ENCODE peak calls at places on chromosomes 1 and 21, in four cellular contexts. L, A, W and Z are unnamed samples.

GRCh38 chr1:219041819-219042218 is 131.9 kb upstream of the LYPLAL1 start:
- DNase-seq in L (peak), A (no peak), W (no peak), Z (no peak)

GRCh38 chr1:159170639-159171038 is 776 bp upstream of the CADM3 start:
- DNase-seq in L (no peak), A (no peak), W (no peak), Z (no peak)

GRCh38 chr1:39255212-39255611 is 50.7 kb downstream of the MACF1 start:
- DNase-seq in L (no peak), A (no peak), W (no peak), Z (no peak)

GRCh38 chr1:226710501-226710900 is 28.6 kb downstream of the ITPKB start:
- DNase-seq in L (no peak), A (no peak), W (no peak), Z (no peak)

GRCh38 chr1:215439549-215439948 is 127.6 kb upstream of the KCTD3 start:
- DNase-seq in L (no peak), A (no peak), W (no peak), Z (no peak)

GRCh38 chr1:74785944-74786343 is 53.0 kb downstream of the TYW3 start:
- DNase-seq in L (no peak), A (no peak), W (no peak), Z (no peak)

GRCh38 chr1:7224644-7225043 is 439.4 kb downstream of the CAMTA1 start:
- DNase-seq in L (no peak), A (no peak), W (peak), Z (no peak)

GRCh38 chr1:147591246-147591891 is 50.1 kb downstream of the BCL9 start:
- DNase-seq in L (no peak), A (no peak), W (no peak), Z (no peak)

GRCh38 chr1:211420389-211420788 is 71.6 kb downstream of the RD3 start:
- DNase-seq in L (peak), A (no peak), W (no peak), Z (no peak)

GRCh38 chr1:179547021-179547535 is 28.7 kb downstream of the NPHS2 start:
- DNase-seq in L (no peak), A (no peak), W (no peak), Z (no peak)

GRCh38 chr1:153792631-153793041 is 17.4 kb downstream of the SLC27A3 start:
- DNase-seq in L (no peak), A (no peak), W (no peak), Z (no peak)

GRCh38 chr1:12276225-12276624 is 46.4 kb downstream of the VPS13D start:
- DNase-seq in L (peak), A (no peak), W (no peak), Z (no peak)

GRCh38 chr1:107643766-107644165 is 321.2 kb downstream of the VAV3 start:
- DNase-seq in L (no peak), A (no peak), W (no peak), Z (no peak)

GRCh38 chr1:209485167-209485566 is 98.3 kb upstream of the CAMK1G start:
- DNase-seq in L (peak), A (no peak), W (no peak), Z (no peak)

GRCh38 chr1:44464361-44464760 is 59.3 kb downstream of the RNF220 start:
- DNase-seq in L (no peak), A (no peak), W (no peak), Z (no peak)

GRCh38 chr1:21289700-21290545 is at the start of gene ECE1:
- DNase-seq in L (no peak), A (peak), W (no peak), Z (peak)

GRCh38 chr1:44354840-44355581 is at the start of gene ERI3:
- DNase-seq in L (peak), A (peak), W (peak), Z (peak)

GRCh38 chr1:9715536-9716226 is 64.2 kb downstream of the PIK3CD start:
- DNase-seq in L (no peak), A (peak), W (no peak), Z (no peak)

GRCh38 chr1:96782861-96783260 is 61.3 kb downstream of the PTBP2 start:
- DNase-seq in L (peak), A (no peak), W (no peak), Z (no peak)

GRCh38 chr1:95352767-95353166 is 118.8 kb downstream of the RWDD3 start:
- DNase-seq in L (no peak), A (no peak), W (no peak), Z (no peak)

GRCh38 chr1:27102707-27103468 is 52.0 kb downstream of the SLC9A1 start:
- DNase-seq in L (peak), A (peak), W (peak), Z (peak)

GRCh38 chr1:63870152-63870551 is 96.3 kb downstream of the ROR1 start:
- DNase-seq in L (no peak), A (no peak), W (no peak), Z (no peak)

GRCh38 chr1:22369294-22370189 is 82.1 kb upstream of the ZBTB40 start:
- DNase-seq in L (no peak), A (no peak), W (no peak), Z (no peak)
- TF ChIP-seq CTCF in L (no peak), A (no peak), W (no peak), Z (no peak)

GRCh38 chr1:58204284-58204683 is 342.2 kb downstream of the OMA1 start:
- DNase-seq in L (no peak), A (no peak), W (no peak), Z (no peak)
- TF ChIP-seq CTCF in L (peak), A (no peak), W (no peak), Z (peak)

DNA sequence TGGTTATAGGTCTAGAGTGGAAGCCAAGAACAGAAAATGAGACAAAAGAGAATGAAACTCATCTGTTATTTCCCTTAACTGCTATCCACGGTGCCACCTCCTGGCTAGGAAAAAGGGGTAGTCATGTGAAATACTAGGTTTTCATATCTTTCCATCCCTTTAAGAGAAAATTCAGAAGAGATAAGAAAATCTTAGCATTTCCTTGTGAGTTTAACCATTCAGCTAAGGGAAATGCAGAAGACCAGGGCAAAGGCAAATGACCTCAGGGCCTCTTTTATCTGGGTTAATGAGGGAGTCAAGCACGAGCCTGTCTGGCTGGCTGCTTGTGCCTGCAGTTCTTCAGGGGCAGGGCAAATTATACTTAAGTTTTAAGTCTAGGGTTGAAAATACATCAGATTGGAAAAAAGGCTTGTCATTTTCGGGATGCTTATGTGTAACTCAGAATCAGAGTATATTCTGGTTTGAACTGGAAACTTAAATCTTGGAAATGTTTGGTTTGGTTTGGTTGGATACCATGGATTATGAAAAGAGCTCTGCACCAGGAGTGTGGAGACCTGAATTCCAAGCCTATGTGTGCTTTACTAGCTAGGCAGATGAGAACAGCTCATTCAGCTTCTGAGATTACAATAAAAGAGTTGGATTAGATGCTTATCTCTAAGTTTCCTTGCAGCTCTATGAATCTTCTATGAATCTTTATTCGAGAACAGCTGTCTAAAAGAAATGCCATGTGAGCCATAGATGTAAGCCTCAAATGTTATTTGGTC is 19.9 kb downstream of the NIBAN1 start:
- DNase-seq in L (no peak), A (no peak), W (peak), Z (no peak)
- TF ChIP-seq CTCF in L (no peak), A (no peak), W (no peak), Z (no peak)

DNA sequence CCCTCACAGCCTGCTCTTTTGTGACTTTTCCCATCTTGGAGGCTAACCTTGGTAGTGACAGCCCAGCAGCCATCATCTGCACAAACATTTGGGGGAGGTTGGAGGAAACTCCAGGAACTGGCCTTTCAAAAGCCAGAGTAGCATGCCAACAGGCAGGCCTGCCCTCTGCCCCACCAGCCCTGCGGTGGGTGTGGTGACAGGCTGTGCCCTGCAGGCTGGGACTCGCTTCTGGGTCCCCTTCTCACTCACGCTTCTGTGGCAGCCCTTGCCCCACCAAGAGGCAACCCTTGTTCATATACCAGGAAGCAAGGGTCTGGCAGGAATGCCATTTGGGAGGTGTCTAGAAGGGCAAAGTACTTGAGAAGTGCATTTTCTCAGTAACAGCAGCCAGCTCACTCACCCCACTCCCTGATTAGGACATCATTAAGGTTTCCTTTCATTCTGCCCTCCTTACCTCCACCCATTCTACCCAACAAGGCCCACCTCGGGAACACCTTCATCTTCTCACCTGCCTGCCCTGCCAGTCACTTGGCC is 20.8 kb upstream of the FAM3B start:
- DNase-seq in L (no peak), A (no peak), W (peak), Z (no peak)
- TF ChIP-seq CTCF in L (no peak), A (no peak), W (no peak), Z (no peak)

GRCh38 chr1:29474845-29475244 is 238.5 kb downstream of the PTPRU start:
- DNase-seq in L (no peak), A (no peak), W (no peak), Z (no peak)
- TF ChIP-seq CTCF in L (no peak), A (no peak), W (no peak), Z (no peak)

GRCh38 chr1:119544165-119544762 is 37.3 kb downstream of the HSD3B1 start:
- DNase-seq in L (no peak), A (no peak), W (no peak), Z (no peak)
- TF ChIP-seq CTCF in L (peak), A (no peak), W (no peak), Z (peak)

DNA sequence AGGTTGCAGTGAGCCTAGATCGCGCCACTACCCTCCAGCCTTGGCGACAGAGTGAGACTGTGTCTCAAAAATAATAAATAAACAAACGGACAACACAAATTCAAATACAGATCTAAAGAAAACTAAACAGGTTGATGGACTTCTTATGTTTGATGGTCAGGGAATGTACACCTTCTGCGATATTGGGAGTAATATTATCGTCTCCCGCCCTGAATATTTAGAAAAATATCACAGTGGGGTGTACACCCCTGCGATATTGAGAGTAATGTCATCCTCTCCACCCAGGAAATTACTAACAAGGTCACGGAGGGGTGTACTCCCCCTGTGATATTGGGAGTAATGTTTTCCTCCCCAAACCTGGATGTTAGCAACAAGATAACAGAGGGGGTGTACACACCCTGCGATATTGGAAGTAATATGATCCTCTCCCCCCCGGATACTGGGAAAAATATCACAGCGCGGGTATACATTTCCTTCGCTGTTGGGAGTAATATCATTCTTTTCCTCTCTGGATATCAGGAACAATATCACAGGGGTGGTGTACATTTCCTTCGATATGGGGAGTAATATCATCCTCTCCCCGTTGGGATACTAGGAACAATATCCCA is 1.4 kb upstream of the CFAP298 start:
- DNase-seq in L (no peak), A (no peak), W (peak), Z (no peak)
- TF ChIP-seq CTCF in L (no peak), A (no peak), W (no peak), Z (no peak)

GRCh38 chr1:238104752-238105151 is 214.0 kb upstream of the ZP4 start:
- DNase-seq in L (no peak), A (no peak), W (no peak), Z (no peak)
- TF ChIP-seq CTCF in L (no peak), A (no peak), W (no peak), Z (no peak)

GRCh38 chr1:24749257-24749656 is 4.0 kb downstream of the CLIC4 start:
- DNase-seq in L (no peak), A (peak), W (no peak), Z (no peak)
- TF ChIP-seq CTCF in L (no peak), A (no peak), W (no peak), Z (no peak)

GRCh38 chr1:1000357-1001056 is 610 bp upstream of the HES4 start:
- DNase-seq in L (peak), A (peak), W (no peak), Z (peak)

GRCh38 chr1:999797-1000356 is at the start of gene HES4:
- DNase-seq in L (peak), A (peak), W (peak), Z (peak)

GRCh38 chr1:1001057-1001630 is 1.2 kb upstream of the HES4 start:
- DNase-seq in L (no peak), A (no peak), W (no peak), Z (peak)

GRCh38 chr1:1003618-1004419 is 3.9 kb upstream of the HES4 start:
- DNase-seq in L (no peak), A (no peak), W (no peak), Z (peak)

DNA sequence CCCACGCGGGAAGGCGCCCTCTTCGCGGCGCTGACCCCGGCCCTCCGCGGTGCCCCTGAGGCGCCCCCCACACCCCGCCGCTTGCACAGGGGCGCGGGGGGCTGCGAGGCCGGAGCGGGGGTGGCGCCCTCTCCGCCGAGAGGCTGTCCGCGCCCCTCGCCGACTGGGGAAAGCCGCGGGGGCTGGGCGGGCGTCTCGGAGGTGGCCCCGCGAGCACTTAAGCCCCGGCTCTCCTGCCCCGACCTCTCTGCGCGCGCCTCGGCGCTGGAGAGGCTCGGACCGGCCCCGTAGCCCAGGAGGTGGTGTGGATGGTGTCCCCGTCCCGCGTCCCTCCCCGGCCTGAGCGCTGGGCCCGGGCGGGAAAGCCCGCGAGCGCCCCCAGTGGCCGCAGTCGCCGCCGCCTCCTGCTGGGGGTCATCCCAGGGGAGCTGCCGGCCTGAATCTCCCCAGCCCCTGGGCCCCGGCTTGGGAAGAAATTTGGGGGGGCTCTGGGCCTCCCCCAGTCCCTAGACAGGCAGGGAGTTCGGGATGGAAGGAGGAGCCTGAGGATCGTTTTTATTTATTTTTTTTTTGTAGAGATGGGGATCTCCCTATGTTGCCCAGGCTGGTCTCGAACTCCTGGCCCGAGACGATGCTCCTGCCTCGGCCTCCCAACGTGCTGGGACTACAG is 1.9 kb upstream of the HES4 start:
- DNase-seq in L (no peak), A (peak), W (no peak), Z (peak)
- TF ChIP-seq CTCF in L (peak), A (peak), W (no peak), Z (peak)